ENCODE peak calls at places on chromosomes 11 and 22, in eight cellular contexts. W is PC-3, B is hepatocyte, R is HCT116, E is GM23248, F is GM23338, H is neural progenitor cell, N is MM.1S. G is an unnamed sample.
A peak's percentile ranks its signal among the peaks of the same experiment; 100 is the strongest.

GRCh38 chr11:8102965-8103364 is 22.0 kb downstream of the TUB start:
- DNase-seq in W (no peak), B (no peak), R (no peak), E (no peak), F (no peak), H (no peak), N (no peak), G (no peak)

GRCh38 chr11:125807909-125808308 is 20.0 kb downstream of the PATE3 start:
- DNase-seq in W (peak; percentile 37), B (no peak), R (no peak), E (peak; percentile 36), F (no peak), H (no peak), N (no peak), G (no peak)

GRCh38 chr11:76279651-76280050 is 73.3 kb upstream of the WNT11 start:
- DNase-seq in W (no peak), B (no peak), R (no peak), E (no peak), F (peak; percentile 37), H (no peak), N (no peak), G (no peak)

GRCh38 chr11:126104420-126104819 is 41.8 kb upstream of the CDON start:
- DNase-seq in W (no peak), B (no peak), R (no peak), E (no peak), F (peak; percentile 88), H (peak; percentile 86), N (peak; percentile 45), G (no peak)

GRCh38 chr11:132888226-132888625 is 644.1 kb downstream of the OPCML start:
- DNase-seq in W (no peak), B (no peak), R (no peak), E (peak; percentile 83), F (no peak), H (no peak), N (no peak), G (no peak)

GRCh38 chr22:21940521-21940920 is 12.1 kb downstream of the PPM1F start:
- DNase-seq in W (peak; percentile 15), B (no peak), R (no peak), E (no peak), F (no peak), H (no peak), N (no peak), G (no peak)

GRCh38 chr22:20630873-20631617 is 123.6 kb downstream of the MED15 start:
- DNase-seq in W (no peak), B (no peak), R (no peak), E (no peak), F (no peak), H (no peak), N (no peak), G (no peak)

GRCh38 chr22:42321908-42322561 is 51.6 kb upstream of the TCF20 start:
- DNase-seq in W (no peak), B (peak; percentile 64), R (no peak), E (no peak), F (no peak), H (peak; percentile 76), N (no peak), G (no peak)

GRCh38 chr22:19903513-19903912 is 38.1 kb upstream of the COMT start:
- DNase-seq in W (no peak), B (no peak), R (no peak), E (no peak), F (no peak), H (no peak), N (no peak), G (no peak)

GRCh38 chr11:78039919-78040671 is 17.0 kb upstream of the KCTD14 start:
- DNase-seq in W (peak; percentile 91), B (peak; percentile 73), R (no peak), E (peak; percentile 85), F (no peak), H (no peak), N (peak; percentile 47), G (no peak)

GRCh38 chr11:30749268-30749667 is 163.1 kb upstream of the MPPED2 start:
- DNase-seq in W (no peak), B (no peak), R (no peak), E (no peak), F (peak; percentile 77), H (peak; percentile 74), N (no peak), G (no peak)

GRCh38 chr11:92969293-92969633 is 188 bp upstream of the MTNR1B start:
- DNase-seq in W (no peak), B (no peak), R (no peak), E (no peak), F (peak; percentile 50), H (no peak), N (no peak), G (no peak)

GRCh38 chr22:47153854-47154542 is 391.5 kb downstream of the TBC1D22A start:
- DNase-seq in W (no peak), B (no peak), R (no peak), E (peak; percentile 9), F (no peak), H (no peak), N (no peak), G (no peak)

GRCh38 chr22:41021655-41022454 is 70.5 kb upstream of the EP300 start:
- DNase-seq in W (peak; percentile 61), B (peak; percentile 87), R (peak; percentile 41), E (peak; percentile 81), F (peak; percentile 77), H (peak; percentile 76), N (peak; percentile 69), G (peak; percentile 83)

GRCh38 chr11:94838027-94838610 is 70.0 kb downstream of the AMOTL1 start:
- DNase-seq in W (peak; percentile 76), B (no peak), R (no peak), E (no peak), F (no peak), H (no peak), N (no peak), G (no peak)

GRCh38 chr11:31940396-31941037 is 129.4 kb upstream of the PAX6 start:
- DNase-seq in W (no peak), B (no peak), R (no peak), E (peak; percentile 15), F (no peak), H (no peak), N (no peak), G (no peak)

GRCh38 chr11:118046051-118046963 is 30.6 kb upstream of the TMPRSS4 start:
- DNase-seq in W (no peak), B (no peak), R (no peak), E (no peak), F (no peak), H (no peak), N (no peak), G (no peak)

GRCh38 chr22:48734961-48735360 is 1092.7 kb downstream of the BRD1 start:
- DNase-seq in W (no peak), B (no peak), R (no peak), E (no peak), F (no peak), H (no peak), N (no peak), G (no peak)

GRCh38 chr22:50530857-50531545 is 1.2 kb upstream of the TYMP start:
- DNase-seq in W (peak; percentile 74), B (peak; percentile 91), R (peak; percentile 76), E (peak; percentile 94), F (peak; percentile 91), H (peak; percentile 80), N (peak; percentile 77), G (peak; percentile 90)

GRCh38 chr11:48043111-48043997 is 63.0 kb downstream of the PTPRJ start:
- DNase-seq in W (no peak), B (no peak), R (no peak), E (no peak), F (no peak), H (no peak), N (no peak), G (peak; percentile 91)

GRCh38 chr22:23178512-23179254 is 1.6 kb upstream of the BCR start:
- DNase-seq in W (peak; percentile 68), B (peak; percentile 85), R (peak; percentile 27), E (peak; percentile 69), F (peak; percentile 88), H (peak; percentile 84), N (peak; percentile 67), G (peak; percentile 70)

GRCh38 chr11:104856607-104857006 is 41.7 kb downstream of the CASP12 start:
- DNase-seq in W (no peak), B (no peak), R (no peak), E (no peak), F (no peak), H (no peak), N (no peak), G (no peak)

GRCh38 chr11:22832315-22833041 is 2.9 kb upstream of the SVIP start:
- DNase-seq in W (peak; percentile 68), B (no peak), R (peak; percentile 6), E (peak; percentile 19), F (no peak), H (no peak), N (no peak), G (no peak)

GRCh38 chr11:57474751-57475115 is 14.4 kb downstream of the RTN4RL2 start:
- DNase-seq in W (no peak), B (no peak), R (no peak), E (no peak), F (peak; percentile 49), H (no peak), N (no peak), G (no peak)
- H3K27ac ChIP-seq in W (no peak overlapping the region), B (no peak overlapping the region), R (no peak overlapping the region), E (no peak overlapping the region), F (no peak overlapping the region), H (no peak overlapping the region), N (no peak overlapping the region), G (no peak overlapping the region)

GRCh38 chr11:116578971-116579687 is 193.7 kb downstream of the BUD13 start:
- DNase-seq in W (no peak), B (no peak), R (no peak), E (peak; percentile 46), F (peak; percentile 52), H (peak; percentile 57), N (no peak), G (no peak)
- TF ChIP-seq EZH2phosphoT487 in W (no peak), B (peak; percentile 56), R (no peak), E (no peak), F (no peak), H (no peak), N (no peak), G (no peak)

GRCh38 chr11:122723106-122723505 is 67.6 kb downstream of the UBASH3B start:
- DNase-seq in W (no peak), B (no peak), R (no peak), E (no peak), F (no peak), H (no peak), N (no peak), G (no peak)
- H3K4me2 ChIP-seq in W (no peak overlapping the region), B (no peak overlapping the region), R (no peak overlapping the region), E (no peak overlapping the region), F (no peak overlapping the region), H (no peak overlapping the region), N (no peak overlapping the region), G (no peak overlapping the region)

DNA sequence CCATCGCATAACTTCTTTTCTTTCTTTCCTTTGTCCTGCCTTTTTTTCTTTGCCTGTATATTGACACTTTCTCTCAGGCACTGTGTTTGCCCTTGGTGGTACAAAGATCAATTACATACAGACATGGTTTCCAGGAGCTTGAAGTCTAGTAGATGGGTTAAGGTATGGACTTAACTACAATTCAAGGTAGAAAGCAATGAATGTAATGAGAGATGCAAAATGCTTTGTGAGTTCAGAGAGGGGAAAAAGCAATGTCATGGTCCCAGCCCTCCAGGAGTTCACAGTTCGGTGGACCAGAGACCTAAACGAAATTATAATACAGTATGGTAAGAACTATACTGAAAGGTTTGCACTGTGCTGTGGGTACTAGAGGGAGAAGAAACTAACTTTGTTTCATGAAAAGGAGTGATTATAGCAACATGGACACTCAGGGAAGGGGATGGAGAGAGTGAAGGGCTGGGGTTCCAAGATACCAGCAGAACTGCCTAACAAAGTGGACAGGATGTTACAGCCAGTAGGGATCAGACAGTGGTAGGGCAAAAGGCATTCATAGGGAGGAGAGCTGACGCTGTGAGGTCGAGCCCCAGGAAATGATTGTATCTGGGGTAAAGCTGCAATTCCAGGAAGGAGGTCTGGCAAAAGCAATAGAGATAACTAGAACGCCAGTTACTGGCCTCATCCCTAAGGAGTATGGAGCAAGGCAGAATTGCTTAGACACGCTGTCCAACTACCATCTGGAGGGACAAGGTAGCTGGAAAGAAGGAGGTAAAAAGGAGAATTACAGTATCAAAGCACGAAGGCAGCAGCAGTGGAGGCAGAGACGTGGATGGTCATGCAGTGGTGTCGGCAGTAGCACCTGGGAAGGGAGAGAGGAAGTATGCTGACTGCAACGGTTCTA is 158.3 kb upstream of the MTMR2 start:
- DNase-seq in W (no peak), B (no peak), R (no peak), E (no peak), F (no peak), H (no peak), N (no peak), G (no peak)
- H3K27ac ChIP-seq in W (no peak overlapping the region), B (peak overlapping the region; percentile 31), R (no peak overlapping the region), E (no peak overlapping the region), F (no peak overlapping the region), H (no peak overlapping the region), N (no peak overlapping the region), G (no peak overlapping the region)